ENCODE peak calls at places on chromosomes 16 and 17, in nine cellular contexts. M is suprapubic skin, J is HTR-8/SVneo, B is BJ, A is posterior cingulate gyrus, Z is iris pigment epithelial cell, R is Ammon's horn, F is Peyer's patch, T is DMS79 treated with DMSO at 0.1 percent for 48 hours. H is an unnamed sample.

GRCh38 chr16:67563708-67564468 is 1.6 kb downstream of the CTCF start:
- DNase-seq in J (no peak), F (peak; percentile 73), R (peak; percentile 9), B (no peak), Z (peak; percentile 93), A (no peak), M (no peak), T (peak; percentile 60), H (no peak)

GRCh38 chr17:66782866-66783265 is 52.1 kb upstream of the CACNG5 start:
- DNase-seq in Z (no peak), J (no peak), B (no peak), M (no peak), R (no peak), T (no peak), F (no peak), A (no peak), H (peak; percentile 24)

GRCh38 chr17:64061157-64061898 is 40.9 kb upstream of the ICAM2 start:
- DNase-seq in R (no peak), M (no peak), F (peak; percentile 19), Z (peak; percentile 45), T (no peak), B (no peak), A (no peak), J (no peak), H (no peak)

GRCh38 chr17:7234100-7235012 is at the start of gene DVL2:
- DNase-seq in M (peak; percentile 98), J (peak; percentile 95), Z (peak; percentile 96), F (peak; percentile 98), B (peak; percentile 59), T (peak; percentile 94), A (peak; percentile 97), R (peak; percentile 98), H (peak; percentile 98)

GRCh38 chr17:68649324-68649723 is 48.2 kb upstream of the FAM20A start:
- DNase-seq in R (no peak), A (no peak), Z (no peak), J (no peak), M (no peak), B (no peak), F (no peak), T (no peak), H (no peak)

GRCh38 chr17:59840908-59841666 is 51.7 kb downstream of the TUBD1 start:
- DNase-seq in R (no peak), T (no peak), F (peak; percentile 47), J (no peak), A (no peak), M (no peak), B (no peak), Z (peak; percentile 52), H (no peak)

GRCh38 chr16:85931596-85932402 is 32.8 kb downstream of the IRF8 start:
- DNase-seq in A (no peak), J (no peak), F (peak; percentile 61), M (no peak), Z (no peak), T (peak; percentile 59), R (no peak), B (no peak), H (no peak)

GRCh38 chr16:6047325-6047724 is 949.7 kb upstream of the EEF2KMT start:
- DNase-seq in J (no peak), A (no peak), B (no peak), T (no peak), F (no peak), Z (no peak), M (no peak), R (no peak), H (no peak)

GRCh38 chr17:33642002-33642401 is 348.9 kb upstream of the ASIC2 start:
- DNase-seq in R (no peak), J (no peak), M (no peak), B (no peak), Z (no peak), F (no peak), T (no peak), A (no peak), H (no peak)

GRCh38 chr17:82909322-82909904 is 69.6 kb upstream of the ZNF750 start:
- DNase-seq in A (no peak), Z (no peak), R (no peak), T (no peak), M (no peak), F (no peak), B (no peak), J (no peak), H (no peak)

GRCh38 chr16:30004424-30004776 is 6.4 kb downstream of the DOC2A start:
- DNase-seq in A (no peak), R (no peak), F (no peak), J (no peak), B (no peak), M (no peak), T (peak; percentile 82), Z (no peak), H (no peak)